ENCODE peak calls at places on chromosomes 12 and 14, in six cellular contexts. B is activated CD4-positive, alpha-beta T cell treated with anti-CD3 and anti-CD28 coated beads for 4 hours; J is SW480; L is uterus; I is GDM1; U is CD8-positive, alpha-beta memory T cell. Q is an unnamed sample.

GRCh38 chr12:68434391-68435007 is 102.3 kb upstream of the MDM1 start:
- DNase-seq in B (no peak), J (no peak), L (no peak), I (no peak), U (no peak), Q (no peak)

GRCh38 chr12:107144990-107145389 is 51.6 kb upstream of the CRY1 start:
- DNase-seq in B (no peak), J (no peak), L (no peak), I (no peak), U (no peak), Q (no peak)

GRCh38 chr12:13250416-13250815 is 53.9 kb downstream of the EMP1 start:
- DNase-seq in B (no peak), J (no peak), L (no peak), I (no peak), U (no peak), Q (no peak)

GRCh38 chr12:124494751-124495129 is 72.7 kb downstream of the NCOR2 start:
- DNase-seq in B (no peak), J (no peak), L (no peak), I (no peak), U (no peak), Q (no peak)

GRCh38 chr12:2334291-2335088 is 281.7 kb downstream of the CACNA1C start:
- DNase-seq in B (no peak), J (no peak), L (no peak), I (no peak), U (no peak), Q (no peak)

GRCh38 chr14:99649643-99650042 is 4.7 kb downstream of the HHIPL1 start:
- DNase-seq in B (no peak), J (no peak), L (no peak), I (no peak), U (no peak), Q (no peak)

GRCh38 chr12:6925543-6926279 is 2.0 kb upstream of the ATN1 start:
- DNase-seq in B (no peak), J (peak; percentile 90), L (peak; percentile 90), I (no peak), U (no peak), Q (peak; percentile 81)

GRCh38 chr12:98084950-98085349 is 430.4 kb upstream of the TMPO start:
- DNase-seq in B (no peak), J (no peak), L (no peak), I (no peak), U (no peak), Q (no peak)

GRCh38 chr14:21263284-21264024 is 5.8 kb downstream of the HNRNPC start:
- DNase-seq in B (peak; percentile 22), J (no peak), L (no peak), I (no peak), U (no peak), Q (no peak)